ENCODE peak calls at places on chromosomes 11 and 22, in nine cellular contexts. One of them, this sample, is unnamed.

GRCh38 chr22:22716136-22716535 is 71.7 kb downstream of the GGTLC2 start:
- DNase-seq in osteocyte: peak
- DNase-seq in NCI-H774: no peak
- DNase-seq in HFFc6: no peak
- DNase-seq in nucleus accumbens: no peak
- DNase-seq in HCT116: no peak
- DNase-seq in Right ventricle myocardium superior: no peak
- DNase-seq in fibroblast of lung: no peak
- DNase-seq in CD8-positive, alpha-beta memory T cell: no peak
- DNase-seq in this sample: no peak

GRCh38 chr22:43423046-43423445 is 11.2 kb downstream of the MPPED1 start:
- DNase-seq in osteocyte: no peak
- DNase-seq in fibroblast of lung: no peak
- DNase-seq in HFFc6: no peak
- DNase-seq in Right ventricle myocardium superior: no peak
- DNase-seq in CD8-positive, alpha-beta memory T cell: no peak
- DNase-seq in HCT116: no peak
- DNase-seq in NCI-H774: no peak
- DNase-seq in nucleus accumbens: no peak
- DNase-seq in this sample: no peak

GRCh38 chr22:43537019-43537585 is 125.3 kb downstream of the MPPED1 start:
- DNase-seq in Right ventricle myocardium superior: no peak
- DNase-seq in NCI-H774: no peak
- DNase-seq in osteocyte: peak
- DNase-seq in HFFc6: no peak
- DNase-seq in fibroblast of lung: no peak
- DNase-seq in nucleus accumbens: no peak
- DNase-seq in CD8-positive, alpha-beta memory T cell: no peak
- DNase-seq in HCT116: no peak
- DNase-seq in this sample: no peak

GRCh38 chr22:46179748-46180147 is 29.4 kb downstream of the PPARA start:
- DNase-seq in HFFc6: no peak
- DNase-seq in HCT116: no peak
- DNase-seq in NCI-H774: no peak
- DNase-seq in fibroblast of lung: no peak
- DNase-seq in Right ventricle myocardium superior: no peak
- DNase-seq in CD8-positive, alpha-beta memory T cell: no peak
- DNase-seq in osteocyte: no peak
- DNase-seq in nucleus accumbens: no peak
- DNase-seq in this sample: no peak

GRCh38 chr22:46795845-46796565 is 33.6 kb downstream of the TBC1D22A start:
- DNase-seq in nucleus accumbens: no peak
- DNase-seq in fibroblast of lung: no peak
- DNase-seq in HFFc6: no peak
- DNase-seq in NCI-H774: no peak
- DNase-seq in HCT116: no peak
- DNase-seq in CD8-positive, alpha-beta memory T cell: no peak
- DNase-seq in Right ventricle myocardium superior: no peak
- DNase-seq in osteocyte: peak
- DNase-seq in this sample: no peak

GRCh38 chr11:118050208-118050891 is 26.5 kb upstream of the TMPRSS4 start:
- DNase-seq in CD8-positive, alpha-beta memory T cell: no peak
- DNase-seq in NCI-H774: no peak
- DNase-seq in Right ventricle myocardium superior: no peak
- DNase-seq in HFFc6: no peak
- DNase-seq in fibroblast of lung: no peak
- DNase-seq in osteocyte: peak
- DNase-seq in HCT116: no peak
- DNase-seq in nucleus accumbens: no peak
- DNase-seq in this sample: no peak

GRCh38 chr22:20305894-20306645 is 13.8 kb downstream of the DGCR6L start:
- DNase-seq in Right ventricle myocardium superior: peak
- DNase-seq in CD8-positive, alpha-beta memory T cell: no peak
- DNase-seq in nucleus accumbens: no peak
- DNase-seq in NCI-H774: no peak
- DNase-seq in HCT116: no peak
- DNase-seq in fibroblast of lung: no peak
- DNase-seq in HFFc6: no peak
- DNase-seq in osteocyte: no peak
- DNase-seq in this sample: no peak

GRCh38 chr11:2116680-2117079 is 22.5 kb downstream of the IGF2 start:
- DNase-seq in Right ventricle myocardium superior: no peak
- DNase-seq in HFFc6: no peak
- DNase-seq in NCI-H774: no peak
- DNase-seq in fibroblast of lung: no peak
- DNase-seq in osteocyte: no peak
- DNase-seq in CD8-positive, alpha-beta memory T cell: no peak
- DNase-seq in nucleus accumbens: no peak
- DNase-seq in HCT116: no peak
- DNase-seq in this sample: no peak

GRCh38 chr11:125925247-125925740 is 20.6 kb upstream of the VSIG10L2 start:
- DNase-seq in CD8-positive, alpha-beta memory T cell: no peak
- DNase-seq in nucleus accumbens: no peak
- DNase-seq in HCT116: no peak
- DNase-seq in NCI-H774: no peak
- DNase-seq in HFFc6: no peak
- DNase-seq in osteocyte: peak
- DNase-seq in fibroblast of lung: no peak
- DNase-seq in Right ventricle myocardium superior: no peak
- DNase-seq in this sample: no peak

GRCh38 chr11:70545626-70545945 is 147.3 kb downstream of the CTTN start:
- DNase-seq in osteocyte: no peak
- DNase-seq in CD8-positive, alpha-beta memory T cell: no peak
- DNase-seq in Right ventricle myocardium superior: no peak
- DNase-seq in HFFc6: no peak
- DNase-seq in NCI-H774: no peak
- DNase-seq in HCT116: no peak
- DNase-seq in fibroblast of lung: no peak
- DNase-seq in nucleus accumbens: no peak
- DNase-seq in this sample: no peak

GRCh38 chr22:39106326-39106725 is 9.3 kb downstream of the APOBEC3H start:
- DNase-seq in HFFc6: no peak
- DNase-seq in NCI-H774: no peak
- DNase-seq in CD8-positive, alpha-beta memory T cell: no peak
- DNase-seq in nucleus accumbens: no peak
- DNase-seq in fibroblast of lung: no peak
- DNase-seq in Right ventricle myocardium superior: no peak
- DNase-seq in HCT116: no peak
- DNase-seq in osteocyte: no peak
- DNase-seq in this sample: peak

GRCh38 chr22:27804683-27805297 is 3.2 kb upstream of the MN1 start:
- DNase-seq in Right ventricle myocardium superior: peak
- DNase-seq in fibroblast of lung: peak
- DNase-seq in nucleus accumbens: peak
- DNase-seq in NCI-H774: peak
- DNase-seq in HCT116: no peak
- DNase-seq in osteocyte: no peak
- DNase-seq in HFFc6: peak
- DNase-seq in CD8-positive, alpha-beta memory T cell: no peak
- DNase-seq in this sample: peak

GRCh38 chr11:3905080-3905953 is 49.9 kb downstream of the STIM1 start:
- DNase-seq in HFFc6: peak
- DNase-seq in osteocyte: no peak
- DNase-seq in CD8-positive, alpha-beta memory T cell: peak
- DNase-seq in fibroblast of lung: peak
- DNase-seq in HCT116: peak
- DNase-seq in Right ventricle myocardium superior: no peak
- DNase-seq in nucleus accumbens: peak
- DNase-seq in NCI-H774: no peak
- DNase-seq in this sample: no peak

GRCh38 chr22:46996595-46997310 is 234.3 kb downstream of the TBC1D22A start:
- DNase-seq in HFFc6: peak
- DNase-seq in fibroblast of lung: no peak
- DNase-seq in HCT116: no peak
- DNase-seq in Right ventricle myocardium superior: no peak
- DNase-seq in nucleus accumbens: no peak
- DNase-seq in osteocyte: no peak
- DNase-seq in CD8-positive, alpha-beta memory T cell: no peak
- DNase-seq in NCI-H774: no peak
- DNase-seq in this sample: no peak

GRCh38 chr22:23108324-23109078 is 33.3 kb downstream of the RSPH14 start:
- DNase-seq in fibroblast of lung: no peak
- DNase-seq in CD8-positive, alpha-beta memory T cell: no peak
- DNase-seq in Right ventricle myocardium superior: no peak
- DNase-seq in nucleus accumbens: no peak
- DNase-seq in HFFc6: no peak
- DNase-seq in HCT116: no peak
- DNase-seq in osteocyte: no peak
- DNase-seq in NCI-H774: no peak
- DNase-seq in this sample: no peak

GRCh38 chr22:22666307-22667091 is 22.1 kb downstream of the GGTLC2 start:
- DNase-seq in fibroblast of lung: peak
- DNase-seq in nucleus accumbens: no peak
- DNase-seq in HFFc6: peak
- DNase-seq in CD8-positive, alpha-beta memory T cell: no peak
- DNase-seq in Right ventricle myocardium superior: no peak
- DNase-seq in osteocyte: no peak
- DNase-seq in NCI-H774: no peak
- DNase-seq in HCT116: no peak
- DNase-seq in this sample: no peak

GRCh38 chr22:42949159-42949558 is 65.8 kb downstream of the PACSIN2 start:
- DNase-seq in CD8-positive, alpha-beta memory T cell: no peak
- DNase-seq in Right ventricle myocardium superior: no peak
- DNase-seq in nucleus accumbens: no peak
- DNase-seq in NCI-H774: no peak
- DNase-seq in HCT116: no peak
- DNase-seq in HFFc6: no peak
- DNase-seq in fibroblast of lung: peak
- DNase-seq in osteocyte: no peak
- DNase-seq in this sample: no peak

This sample was measured in globus pallidus.